ENCODE peak calls at places on chromosomes 6 and 20, in five cellular contexts. Y is IMR-90, T is fibroblast of lung, C is Peyer's patch, W is tibial artery. K is an unnamed sample.

GRCh38 chr20:58716476-58717277 is 24.1 kb downstream of the NPEPL1 start:
- DNase-seq in T (no peak), Y (no peak), W (no peak), C (peak; percentile 35), K (no peak)

GRCh38 chr20:1484438-1485120 is 6.6 kb downstream of the SIRPB2 start:
- DNase-seq in W (no peak), C (no peak), T (no peak), Y (no peak), K (no peak)

GRCh38 chr6:164097557-164098398 is 683.3 kb downstream of the QKI start:
- DNase-seq in Y (peak; percentile 7), C (no peak), T (peak; percentile 47), W (no peak), K (no peak)

GRCh38 chr6:18166314-18167007 is 11.2 kb downstream of the KDM1B start:
- DNase-seq in C (no peak), W (no peak), T (peak; percentile 51), Y (peak; percentile 60), K (no peak)

GRCh38 chr20:10673831-10674683 is at the start of gene JAG1:
- DNase-seq in C (peak; percentile 95), Y (peak; percentile 95), T (peak; percentile 96), W (peak; percentile 98), K (peak; percentile 91)

GRCh38 chr6:43511824-43512415 is 1.8 kb upstream of the LRRC73 start:
- DNase-seq in C (no peak), Y (no peak), W (no peak), T (no peak), K (no peak)

GRCh38 chr6:107264357-107264831 is 149.1 kb upstream of the BEND3 start:
- DNase-seq in Y (peak; percentile 89), C (no peak), W (no peak), T (peak; percentile 70), K (no peak)

GRCh38 chr6:44775121-44775520 is 387.6 kb downstream of the CDC5L start:
- DNase-seq in T (no peak), Y (no peak), C (no peak), W (no peak), K (no peak)

GRCh38 chr20:6140947-6141346 is 18.1 kb upstream of the FERMT1 start:
- DNase-seq in W (no peak), T (no peak), C (no peak), Y (no peak), K (no peak)

GRCh38 chr6:150150821-150151646 is 8.2 kb downstream of the PPP1R14C start:
- DNase-seq in T (no peak), C (peak; percentile 60), Y (no peak), W (no peak), K (no peak)

GRCh38 chr6:30020629-30021028 is 40.4 kb upstream of the POLR1H start:
- DNase-seq in W (no peak), Y (no peak), T (no peak), C (no peak), K (no peak)

DNA sequence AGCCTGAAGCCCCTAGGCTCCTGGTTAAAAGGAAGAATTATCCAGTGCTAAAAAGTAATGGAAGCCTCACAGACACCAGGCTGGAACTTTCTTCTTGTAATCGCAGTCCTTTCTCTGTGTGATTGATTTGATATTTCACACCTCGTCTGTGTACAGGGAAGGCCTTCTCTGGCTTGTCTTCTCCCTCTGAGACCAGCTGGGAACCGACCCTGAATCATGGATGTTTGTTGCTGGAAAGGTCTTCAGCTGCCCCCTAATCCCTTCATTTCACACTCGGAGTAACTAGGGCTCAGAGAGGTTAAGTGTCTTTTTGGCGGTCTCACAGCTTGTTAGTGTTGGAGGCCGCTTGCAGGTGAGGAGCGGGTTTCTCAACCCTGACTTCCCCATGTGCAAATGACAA is 500.2 kb upstream of the CDH4 start:
- DNase-seq in C (no peak), W (no peak), Y (no peak), T (no peak), K (no peak)
- H3K9me3 ChIP-seq in C (no peaks in the 10 kb centered on the region), W (no peaks in the 10 kb centered on the region), Y (peaks cover 26% of the 10 kb centered on the region), T (no peaks in the 10 kb centered on the region), K (no peaks in the 10 kb centered on the region)

DNA sequence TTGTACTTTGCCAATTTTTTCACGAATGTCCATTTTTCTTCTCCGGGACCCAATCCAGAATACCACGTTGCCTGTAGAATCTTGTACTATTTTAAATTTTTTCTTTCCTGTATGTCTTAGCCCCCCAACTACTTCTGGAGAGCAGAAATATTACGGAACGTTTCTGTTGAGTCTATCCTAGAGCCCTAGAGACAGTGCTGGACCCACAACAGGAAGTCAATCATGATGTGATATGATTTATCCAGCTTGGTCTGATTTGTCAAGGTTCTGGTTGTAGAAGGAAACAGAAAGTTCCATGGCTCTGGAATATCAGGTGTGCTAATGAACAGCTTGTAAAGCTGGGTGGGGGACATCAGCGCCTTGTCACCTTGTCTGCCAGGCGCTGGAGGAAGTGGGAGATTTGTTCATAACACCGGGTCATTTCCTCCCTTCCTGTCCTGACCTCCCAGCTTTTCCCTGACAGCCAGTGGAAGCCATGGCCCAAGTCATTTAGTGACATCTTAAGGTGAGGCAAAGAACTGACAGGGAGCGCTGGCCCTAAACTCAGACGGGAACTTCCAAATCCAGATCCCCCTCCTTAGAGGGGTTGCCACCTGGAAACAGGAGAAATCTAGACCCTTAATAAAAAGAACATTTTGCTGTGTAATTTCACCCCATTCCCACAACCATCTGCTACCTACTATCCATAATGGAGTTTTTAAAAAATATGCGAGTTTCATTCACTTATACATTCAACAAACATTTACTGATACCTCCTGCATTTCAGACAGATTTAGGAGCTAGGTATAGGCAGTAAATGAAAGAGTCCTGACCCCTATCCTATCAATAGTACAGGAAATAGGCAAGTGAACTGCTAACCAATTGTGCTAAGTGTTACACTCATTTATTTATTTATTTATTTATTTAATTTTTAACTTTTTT is 130.5 kb downstream of the ZFP64 start:
- DNase-seq in T (peak; percentile 41), W (no peak), Y (no peak), C (no peak), K (no peak)
- TF ChIP-seq CTCF in T (peak; percentile 29), W (no peak), Y (peak; percentile 45), C (no peak), K (no peak)

GRCh38 chr20:15594296-15594695 is 979.0 kb downstream of the KIF16B start:
- DNase-seq in T (no peak), C (no peak), W (no peak), Y (no peak), K (no peak)
- H3K9me3 ChIP-seq in T (no peaks in the 10 kb centered on the region), C (no peaks in the 10 kb centered on the region), W (no peaks in the 10 kb centered on the region), Y (peaks cover 3% of the 10 kb centered on the region), K (no peaks in the 10 kb centered on the region)

GRCh38 chr6:137661601-137662000 is 167.4 kb upstream of the OLIG3 start:
- DNase-seq in Y (peak; percentile 26), W (peak; percentile 24), T (peak; percentile 30), C (no peak), K (no peak)
- TF ChIP-seq CTCF in Y (peak; percentile 49), W (peak; percentile 38), T (peak; percentile 57), C (no peak), K (peak; percentile 23)

DNA sequence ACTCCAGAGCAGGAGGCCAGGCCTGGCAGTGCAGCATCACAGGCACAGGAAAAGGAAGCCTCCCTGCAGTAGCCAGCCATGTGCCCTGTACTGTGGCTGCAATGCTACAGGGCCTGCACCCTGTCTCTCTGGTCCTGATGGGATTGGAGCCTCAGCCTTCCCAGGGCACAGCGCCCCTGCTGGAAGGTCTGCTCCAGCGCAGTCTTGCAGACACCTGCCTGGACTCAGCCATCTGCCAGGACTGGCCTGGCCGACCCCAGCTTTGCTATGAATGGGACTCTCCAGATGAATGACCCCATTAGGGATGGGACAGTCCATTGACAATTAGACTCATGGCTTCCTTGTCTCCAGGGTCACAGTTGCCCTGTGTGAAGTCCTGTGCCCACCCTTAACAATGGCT is 251.6 kb downstream of the ERMARD start:
- DNase-seq in Y (no peak), C (no peak), T (no peak), W (no peak), K (no peak)
- H3K9me3 ChIP-seq in Y (peaks cover 37% of the 10 kb centered on the region), C (no peaks in the 10 kb centered on the region), T (no peaks in the 10 kb centered on the region), W (no peaks in the 10 kb centered on the region), K (no peaks in the 10 kb centered on the region)

DNA sequence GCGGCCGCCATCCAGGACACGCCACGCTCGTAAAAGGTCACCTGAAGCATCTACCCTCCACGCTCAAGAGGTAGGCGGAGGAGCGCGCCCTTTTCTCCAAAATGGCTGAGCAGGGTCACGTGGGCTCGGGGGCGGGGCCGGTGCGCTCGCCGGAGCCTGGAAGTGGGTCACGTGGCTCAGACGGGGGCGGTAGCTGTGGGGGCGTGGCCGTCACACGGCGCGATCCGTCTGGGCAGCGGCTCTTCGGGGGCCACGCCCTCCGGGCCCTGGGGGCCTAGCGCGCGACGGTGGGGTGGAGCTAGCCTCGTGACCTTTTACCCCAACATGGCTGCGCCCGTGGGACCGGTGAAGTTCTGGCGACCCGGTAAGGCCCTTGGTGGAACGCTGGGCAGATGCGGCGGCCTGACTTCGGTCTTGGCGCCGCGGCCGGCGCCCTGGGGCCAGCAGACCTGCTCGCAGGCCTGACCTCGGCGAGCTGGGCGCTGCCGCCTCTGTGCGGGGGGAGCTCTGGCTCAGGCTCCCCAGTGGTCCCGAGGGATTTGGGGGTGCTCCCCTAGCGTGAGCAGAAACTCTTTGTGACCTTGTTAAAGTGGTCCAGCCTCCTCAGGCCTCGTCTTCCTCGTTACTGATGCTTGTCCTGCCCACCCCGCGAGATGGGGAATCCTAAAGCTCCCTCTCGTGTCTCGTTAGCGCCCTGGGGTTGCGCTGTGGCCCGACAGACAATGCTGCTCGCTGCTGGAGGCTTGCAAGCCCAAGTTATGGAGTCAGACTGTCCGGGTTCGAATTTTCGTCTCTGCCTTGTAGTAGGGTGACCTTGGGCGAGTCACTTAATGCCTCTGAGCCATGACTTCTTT is at the start of gene DHX35:
- DNase-seq in T (peak; percentile 96), C (peak; percentile 99), W (peak; percentile 96), Y (peak; percentile 94), K (peak; percentile 96)
- TF ChIP-seq CTCF in T (peak; percentile 46), C (no peak), W (peak; percentile 5), Y (peak; percentile 38), K (peak; percentile 40)

GRCh38 chr20:55974491-55975202 is 30.7 kb downstream of the CBLN4 start:
- DNase-seq in Y (no peak), C (no peak), T (no peak), W (no peak), K (no peak)
- H3K9me3 ChIP-seq in Y (peaks cover 32% of the 10 kb centered on the region), C (no peaks in the 10 kb centered on the region), T (no peaks in the 10 kb centered on the region), W (no peaks in the 10 kb centered on the region), K (no peaks in the 10 kb centered on the region)

GRCh38 chr20:44727039-44727438 is 11.9 kb downstream of the CCN5 start:
- DNase-seq in T (no peak), Y (no peak), W (no peak), C (no peak), K (no peak)
- TF ChIP-seq CTCF in T (no peak), Y (no peak), W (no peak), C (no peak), K (no peak)